ENCODE peak calls at places on chromosomes 11 and 22, in five cellular contexts. One of them, this sample, is unnamed. For H3K36me3, the result is how much of the 10 kb centered on the place peaks cover.

GRCh38 chr11:73330569-73331093 is 22.6 kb downstream of the ARHGEF17 start:
- DNase-seq in GM23338: peak
- DNase-seq in mucosa of descending colon: no peak
- DNase-seq in tibial nerve: no peak
- DNase-seq in ascending aorta: no peak
- DNase-seq in this sample: no peak

GRCh38 chr11:65856689-65857499 is 1.1 kb downstream of the CFL1 start:
- DNase-seq in GM23338: peak
- DNase-seq in mucosa of descending colon: peak
- DNase-seq in ascending aorta: no peak
- DNase-seq in tibial nerve: peak
- DNase-seq in this sample: peak

GRCh38 chr11:2813141-2813908 is 72.2 kb downstream of the CDKN1C start:
- DNase-seq in tibial nerve: no peak
- DNase-seq in mucosa of descending colon: no peak
- DNase-seq in GM23338: no peak
- DNase-seq in ascending aorta: no peak
- DNase-seq in this sample: no peak

GRCh38 chr22:49827853-49828598 is at the start of gene BRD1:
- DNase-seq in GM23338: peak
- DNase-seq in mucosa of descending colon: peak
- DNase-seq in ascending aorta: no peak
- DNase-seq in tibial nerve: no peak
- DNase-seq in this sample: peak

GRCh38 chr11:95305726-95306522 is 74.9 kb upstream of the SESN3 start:
- DNase-seq in mucosa of descending colon: no peak
- DNase-seq in GM23338: no peak
- DNase-seq in ascending aorta: no peak
- DNase-seq in tibial nerve: no peak
- DNase-seq in this sample: no peak

GRCh38 chr11:45993438-45994064 is 71.1 kb downstream of the LARGE2 start:
- DNase-seq in ascending aorta: no peak
- DNase-seq in tibial nerve: no peak
- DNase-seq in mucosa of descending colon: no peak
- DNase-seq in GM23338: peak
- DNase-seq in this sample: no peak

GRCh38 chr22:49824936-49825335 is 2.7 kb downstream of the BRD1 start:
- DNase-seq in ascending aorta: no peak
- DNase-seq in mucosa of descending colon: no peak
- DNase-seq in GM23338: no peak
- DNase-seq in tibial nerve: no peak
- DNase-seq in this sample: no peak

GRCh38 chr22:27399161-27399560 is 402.4 kb downstream of the MN1 start:
- DNase-seq in ascending aorta: no peak
- DNase-seq in mucosa of descending colon: no peak
- DNase-seq in tibial nerve: no peak
- DNase-seq in GM23338: no peak
- DNase-seq in this sample: no peak

GRCh38 chr11:14342906-14343305 is 16.1 kb downstream of the RRAS2 start:
- DNase-seq in tibial nerve: no peak
- DNase-seq in GM23338: no peak
- DNase-seq in mucosa of descending colon: no peak
- DNase-seq in ascending aorta: no peak
- DNase-seq in this sample: no peak

GRCh38 chr11:81010631-81011030 is 1569.8 kb upstream of the TENM4 start:
- DNase-seq in tibial nerve: no peak
- DNase-seq in ascending aorta: no peak
- DNase-seq in mucosa of descending colon: no peak
- DNase-seq in GM23338: no peak
- DNase-seq in this sample: no peak

GRCh38 chr11:66016793-66017177 is 5.0 kb downstream of the CST6 start:
- DNase-seq in tibial nerve: no peak
- DNase-seq in GM23338: no peak
- DNase-seq in mucosa of descending colon: no peak
- DNase-seq in ascending aorta: no peak
- DNase-seq in this sample: no peak

GRCh38 chr11:113584371-113584770 is 109.2 kb upstream of the DRD2 start:
- DNase-seq in tibial nerve: no peak
- DNase-seq in GM23338: no peak
- DNase-seq in ascending aorta: no peak
- DNase-seq in mucosa of descending colon: no peak
- DNase-seq in this sample: no peak

GRCh38 chr11:61349189-61349751 is 12.4 kb downstream of the CYB561A3 start:
- DNase-seq in mucosa of descending colon: no peak
- DNase-seq in tibial nerve: no peak
- DNase-seq in GM23338: no peak
- DNase-seq in ascending aorta: no peak
- DNase-seq in this sample: no peak

GRCh38 chr22:37275622-37276021 is 6.7 kb upstream of the CYTH4 start:
- DNase-seq in tibial nerve: no peak
- DNase-seq in mucosa of descending colon: no peak
- DNase-seq in ascending aorta: no peak
- DNase-seq in GM23338: no peak
- DNase-seq in this sample: no peak

GRCh38 chr11:106202935-106203620 is 125.6 kb downstream of the AASDHPPT start:
- DNase-seq in ascending aorta: no peak
- DNase-seq in tibial nerve: no peak
- DNase-seq in mucosa of descending colon: no peak
- DNase-seq in GM23338: no peak
- DNase-seq in this sample: no peak

GRCh38 chr11:117604349-117604995 is 192.5 kb downstream of the DSCAML1 start:
- DNase-seq in GM23338: no peak
- DNase-seq in ascending aorta: no peak
- DNase-seq in mucosa of descending colon: no peak
- DNase-seq in tibial nerve: no peak
- DNase-seq in this sample: no peak

GRCh38 chr11:12215192-12215591 is 104.8 kb downstream of the MICAL2 start:
- DNase-seq in GM23338: peak
- DNase-seq in ascending aorta: no peak
- DNase-seq in mucosa of descending colon: no peak
- DNase-seq in tibial nerve: no peak
- DNase-seq in this sample: no peak

GRCh38 chr11:74139151-74139918 is 31.5 kb downstream of the C2CD3 start:
- DNase-seq in GM23338: peak
- DNase-seq in ascending aorta: no peak
- DNase-seq in mucosa of descending colon: no peak
- DNase-seq in tibial nerve: no peak
- DNase-seq in this sample: no peak

GRCh38 chr22:41951898-41952474 is at the start of gene SMIM45:
- DNase-seq in GM23338: peak
- DNase-seq in tibial nerve: no peak
- DNase-seq in ascending aorta: no peak
- DNase-seq in mucosa of descending colon: no peak
- DNase-seq in this sample: no peak

GRCh38 chr11:96307748-96308133 is 35.3 kb downstream of the MAML2 start:
- DNase-seq in ascending aorta: no peak
- DNase-seq in tibial nerve: no peak
- DNase-seq in mucosa of descending colon: no peak
- DNase-seq in GM23338: no peak
- DNase-seq in this sample: no peak

GRCh38 chr22:45683248-45683647 is 11.6 kb downstream of the ATXN10 start:
- DNase-seq in GM23338: no peak
- DNase-seq in mucosa of descending colon: no peak
- DNase-seq in ascending aorta: no peak
- DNase-seq in tibial nerve: peak
- DNase-seq in this sample: no peak

GRCh38 chr11:110773442-110773841 is 61.2 kb upstream of the ARHGAP20 start:
- DNase-seq in ascending aorta: no peak
- DNase-seq in tibial nerve: no peak
- DNase-seq in mucosa of descending colon: no peak
- DNase-seq in GM23338: no peak
- DNase-seq in this sample: no peak

DNA sequence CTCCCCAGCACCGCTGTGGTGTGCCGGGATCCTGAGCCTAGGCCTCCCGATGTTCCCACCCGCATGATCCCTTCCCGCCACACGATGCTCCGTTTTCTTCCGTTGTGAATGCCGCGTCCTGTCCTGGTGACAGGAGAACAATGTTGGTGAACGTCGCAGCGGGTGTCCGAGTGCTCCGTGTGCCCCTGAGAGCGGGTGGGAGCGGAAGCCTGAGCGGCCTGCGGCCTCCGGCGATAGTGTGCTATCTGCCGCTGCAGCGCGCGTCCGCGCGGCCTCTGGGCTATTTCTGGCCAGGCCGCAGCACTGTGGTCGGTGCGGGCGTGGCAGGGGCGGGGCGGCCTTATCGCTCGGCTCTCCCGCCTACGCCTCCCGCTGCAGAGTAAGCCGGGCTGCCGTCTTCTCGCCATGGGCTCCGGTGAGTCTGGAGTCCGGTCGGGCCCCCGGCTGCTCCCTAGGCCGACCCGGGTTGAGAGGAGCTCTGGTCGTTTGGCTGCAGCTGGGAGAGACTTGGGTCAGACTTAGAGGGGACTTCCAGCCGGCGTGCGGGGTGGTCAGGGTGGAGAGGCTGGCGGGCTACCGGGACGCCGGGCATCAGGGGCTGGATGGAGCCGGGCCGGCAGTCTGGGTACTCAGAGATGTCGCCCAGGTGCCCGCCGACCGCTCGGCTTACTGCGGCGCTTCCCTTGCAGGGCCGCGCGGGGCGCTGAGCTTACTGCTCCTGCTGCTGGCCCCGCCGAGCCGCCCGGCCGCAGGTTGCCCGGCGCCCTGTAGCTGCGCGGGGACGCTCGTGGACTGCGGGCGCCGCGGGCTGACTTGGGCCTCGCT is at the start of gene GP1BB:
- DNase-seq in ascending aorta: no peak
- DNase-seq in mucosa of descending colon: peak
- DNase-seq in GM23338: peak
- DNase-seq in tibial nerve: no peak
- DNase-seq in this sample: no peak
- TF ChIP-seq CTCF in ascending aorta: no peak
- TF ChIP-seq CTCF in mucosa of descending colon: no peak
- TF ChIP-seq CTCF in GM23338: no peak
- TF ChIP-seq CTCF in tibial nerve: no peak
- TF ChIP-seq CTCF in this sample: no peak

GRCh38 chr22:19719488-19720021 is 3.8 kb upstream of the GP1BB start:
- DNase-seq in GM23338: no peak
- DNase-seq in ascending aorta: no peak
- DNase-seq in tibial nerve: no peak
- DNase-seq in mucosa of descending colon: no peak
- DNase-seq in this sample: no peak

GRCh38 chr22:19718255-19719054 is 4.2 kb downstream of the SEPTIN5 start:
- DNase-seq in GM23338: no peak
- DNase-seq in tibial nerve: no peak
- DNase-seq in mucosa of descending colon: no peak
- DNase-seq in ascending aorta: no peak
- DNase-seq in this sample: no peak

GRCh38 chr22:19720150-19720827 is 3.0 kb upstream of the GP1BB start:
- DNase-seq in mucosa of descending colon: no peak
- DNase-seq in ascending aorta: no peak
- DNase-seq in GM23338: no peak
- DNase-seq in tibial nerve: no peak
- DNase-seq in this sample: no peak

GRCh38 chr22:19717691-19718254 is 3.5 kb downstream of the SEPTIN5 start:
- DNase-seq in GM23338: peak
- DNase-seq in ascending aorta: no peak
- DNase-seq in tibial nerve: peak
- DNase-seq in mucosa of descending colon: peak
- DNase-seq in this sample: peak

GRCh38 chr22:19719055-19719482 is 4.3 kb upstream of the GP1BB start:
- DNase-seq in tibial nerve: no peak
- DNase-seq in mucosa of descending colon: no peak
- DNase-seq in GM23338: no peak
- DNase-seq in ascending aorta: no peak
- DNase-seq in this sample: no peak
- H3K4me3 ChIP-seq in tibial nerve: peak
- H3K4me3 ChIP-seq in mucosa of descending colon: no peak
- H3K4me3 ChIP-seq in GM23338: peak
- H3K4me3 ChIP-seq in ascending aorta: peak
- H3K4me3 ChIP-seq in this sample: peak

GRCh38 chr22:48785792-48786678 is 1041.6 kb downstream of the BRD1 start:
- DNase-seq in GM23338: no peak
- DNase-seq in ascending aorta: no peak
- DNase-seq in mucosa of descending colon: no peak
- DNase-seq in tibial nerve: no peak
- DNase-seq in this sample: peak
- H3K36me3 ChIP-seq in GM23338: under half
- H3K36me3 ChIP-seq in ascending aorta: under half
- H3K36me3 ChIP-seq in mucosa of descending colon: under half
- H3K36me3 ChIP-seq in tibial nerve: under half
- H3K36me3 ChIP-seq in this sample: under half

GRCh38 chr11:36510567-36511020 is 522 bp upstream of the TRAF6 start:
- DNase-seq in GM23338: peak
- DNase-seq in ascending aorta: no peak
- DNase-seq in tibial nerve: no peak
- DNase-seq in mucosa of descending colon: no peak
- DNase-seq in this sample: no peak
- TF ChIP-seq CTCF in GM23338: no peak
- TF ChIP-seq CTCF in ascending aorta: no peak
- TF ChIP-seq CTCF in tibial nerve: no peak
- TF ChIP-seq CTCF in mucosa of descending colon: no peak
- TF ChIP-seq CTCF in this sample: no peak

GRCh38 chr22:35913925-35914324 is 114.7 kb downstream of the RBFOX2 start:
- DNase-seq in GM23338: no peak
- DNase-seq in ascending aorta: no peak
- DNase-seq in tibial nerve: no peak
- DNase-seq in mucosa of descending colon: no peak
- DNase-seq in this sample: no peak

GRCh38 chr22:35917651-35918050 is 111.0 kb downstream of the RBFOX2 start:
- DNase-seq in GM23338: no peak
- DNase-seq in tibial nerve: no peak
- DNase-seq in mucosa of descending colon: no peak
- DNase-seq in ascending aorta: no peak
- DNase-seq in this sample: no peak

GRCh38 chr22:35914357-35914664 is 114.3 kb downstream of the RBFOX2 start:
- DNase-seq in GM23338: no peak
- DNase-seq in ascending aorta: no peak
- DNase-seq in mucosa of descending colon: no peak
- DNase-seq in tibial nerve: no peak
- DNase-seq in this sample: no peak

GRCh38 chr22:35914665-35915476 is 113.8 kb downstream of the RBFOX2 start:
- DNase-seq in GM23338: peak
- DNase-seq in tibial nerve: peak
- DNase-seq in ascending aorta: no peak
- DNase-seq in mucosa of descending colon: no peak
- DNase-seq in this sample: no peak

DNA sequence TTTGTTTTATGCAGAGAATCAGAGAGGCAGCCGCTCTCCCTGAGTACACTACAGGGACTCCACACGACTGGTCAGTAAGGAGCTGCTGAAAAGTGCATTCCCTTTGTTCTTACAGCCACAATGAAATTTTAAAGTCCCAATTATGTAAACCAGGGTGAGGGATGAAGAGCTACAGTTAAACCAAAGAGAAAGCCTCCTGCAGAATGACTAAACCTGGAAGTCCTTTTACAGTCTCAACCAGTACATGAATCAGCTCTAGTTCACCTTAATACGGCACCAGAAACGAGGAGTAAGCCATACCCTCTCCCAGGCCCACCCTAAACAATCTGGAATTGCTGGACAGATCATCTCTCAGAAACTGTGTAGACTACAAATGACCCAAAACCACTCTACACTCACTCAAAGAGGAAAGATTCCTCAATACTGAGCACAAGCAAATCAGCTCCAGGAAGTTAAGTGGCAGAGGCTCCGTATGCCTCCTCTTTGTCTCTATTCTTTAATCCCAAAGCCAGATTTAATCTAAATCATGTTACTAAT is 113.1 kb downstream of the RBFOX2 start:
- DNase-seq in tibial nerve: no peak
- DNase-seq in GM23338: no peak
- DNase-seq in ascending aorta: no peak
- DNase-seq in mucosa of descending colon: no peak
- DNase-seq in this sample: no peak
- H3K4me3 ChIP-seq in tibial nerve: peak
- H3K4me3 ChIP-seq in GM23338: peak
- H3K4me3 ChIP-seq in ascending aorta: peak
- H3K4me3 ChIP-seq in mucosa of descending colon: no peak
- H3K4me3 ChIP-seq in this sample: no peak

This sample was measured in CD8-positive, alpha-beta T cell.